ENCODE peak calls at places on chromosomes 12 and 14, in seven cellular contexts. B, V, X, G, S, F and J are unnamed samples.

GRCh38 chr14:89252887-89253532 is 164.0 kb downstream of the FOXN3 start:
- DNase-seq in X (no peak), G (no peak), F (no peak), B (no peak), V (peak), S (no peak), J (peak)

GRCh38 chr14:61568572-61569011 is 126.7 kb upstream of the HIF1A start:
- DNase-seq in G (peak), S (peak), X (no peak), F (peak), V (peak), B (no peak), J (peak)

GRCh38 chr12:122366685-122367475 is 55.6 kb downstream of the CLIP1 start:
- DNase-seq in G (no peak), X (peak), S (no peak), B (no peak), F (no peak), V (peak), J (no peak)

GRCh38 chr12:84542289-84542688 is 370.3 kb downstream of the SLC6A15 start:
- DNase-seq in F (no peak), B (no peak), S (no peak), G (no peak), X (peak), V (no peak), J (no peak)

GRCh38 chr14:60249321-60250251 is 565 bp downstream of the PPM1A start:
- DNase-seq in F (peak), B (peak), V (peak), S (peak), X (peak), G (peak), J (peak)

GRCh38 chr14:103186894-103187586 is 63.8 kb downstream of the TNFAIP2 start:
- DNase-seq in B (no peak), G (no peak), S (no peak), F (no peak), V (no peak), X (no peak), J (peak)

GRCh38 chr12:69388371-69388770 is 28.8 kb downstream of the YEATS4 start:
- DNase-seq in V (peak), G (no peak), F (no peak), B (no peak), X (peak), S (no peak), J (peak)

GRCh38 chr12:45660330-45660729 is 69.2 kb upstream of the ARID2 start:
- DNase-seq in S (no peak), G (no peak), B (no peak), V (no peak), X (no peak), F (no peak), J (no peak)

GRCh38 chr12:120367252-120367923 is 1.6 kb downstream of the MSI1 start:
- DNase-seq in S (no peak), F (no peak), X (peak), B (no peak), V (no peak), G (no peak), J (peak)

GRCh38 chr12:106865685-106866084 is 90.0 kb upstream of the TMEM263 start:
- DNase-seq in S (no peak), B (no peak), X (peak), V (no peak), F (no peak), G (no peak), J (no peak)

GRCh38 chr12:112340983-112341840 is 41.0 kb downstream of the HECTD4 start:
- DNase-seq in G (no peak), V (no peak), B (no peak), F (no peak), X (no peak), S (no peak), J (peak)

GRCh38 chr14:32702571-32702970 is 236.1 kb upstream of the NPAS3 start:
- DNase-seq in G (no peak), V (peak), B (no peak), X (no peak), S (peak), F (no peak), J (no peak)

GRCh38 chr12:94659531-94659930 is 9.2 kb upstream of the TMCC3 start:
- DNase-seq in V (no peak), S (no peak), B (no peak), G (no peak), F (no peak), X (no peak), J (no peak)

GRCh38 chr12:79360269-79360668 is 330.5 kb downstream of the PAWR start:
- DNase-seq in B (no peak), F (no peak), V (no peak), S (no peak), G (no peak), X (no peak), J (no peak)

GRCh38 chr14:99968156-99968920 is 96.9 kb upstream of the EVL start:
- DNase-seq in V (no peak), G (no peak), S (no peak), F (no peak), B (no peak), X (peak), J (no peak)

GRCh38 chr12:27865421-27865820 is 85.4 kb upstream of the MANSC4 start:
- DNase-seq in F (no peak), G (no peak), B (no peak), V (no peak), X (peak), S (no peak), J (no peak)

GRCh38 chr14:40691066-40691465 is 915.6 kb upstream of the LRFN5 start:
- DNase-seq in F (no peak), G (no peak), S (no peak), X (no peak), B (no peak), V (no peak), J (no peak)

GRCh38 chr12:13962699-13963098 is 18.7 kb downstream of the GRIN2B start:
- DNase-seq in X (no peak), B (no peak), S (no peak), G (no peak), V (peak), F (no peak), J (no peak)

GRCh38 chr12:6956332-6956727 is 5.2 kb downstream of the PTPN6 start:
- DNase-seq in G (no peak), X (no peak), B (no peak), V (no peak), F (peak), S (no peak), J (no peak)

GRCh38 chr14:100103261-100104005 is 38.2 kb downstream of the EVL start:
- DNase-seq in B (no peak), V (peak), S (peak), G (no peak), F (no peak), X (peak), J (peak)

GRCh38 chr14:22622220-22622619 is 21.9 kb downstream of the OR6J1 start:
- DNase-seq in B (no peak), S (no peak), G (no peak), X (peak), F (no peak), V (no peak), J (no peak)

GRCh38 chr12:79317184-79317847 is 373.4 kb downstream of the PAWR start:
- DNase-seq in B (no peak), V (no peak), S (no peak), X (no peak), F (no peak), G (no peak), J (no peak)

GRCh38 chr12:57836442-57837375 is 9.8 kb downstream of the CTDSP2 start:
- DNase-seq in S (peak), X (peak), V (peak), F (peak), G (no peak), B (peak), J (peak)

GRCh38 chr12:64611430-64612286 is 1.4 kb downstream of the RASSF3 start:
- DNase-seq in X (peak), V (no peak), B (no peak), S (peak), F (peak), G (no peak), J (no peak)